ENCODE peak calls at places on chromosomes 13 and 19, in ten cellular contexts. L is left ventricle myocardium inferior; C is CD4-positive, alpha-beta memory T cell; O is right cardiac atrium; T is astrocyte; F is GM12878; B is upper lobe of left lung; Y is heart right ventricle; K is IMR-90; N is GM23248. H is an unnamed sample. For H3K4me1 and H3K27me3, the result is how much of the 10 kb centered on the place peaks cover.

GRCh38 chr19:48506138-48506733 is 5.4 kb downstream of the LMTK3 start:
- DNase-seq in L (no peak), N (peak), Y (no peak), F (no peak), B (no peak), C (peak), O (peak), T (no peak), K (peak), H (peak)

GRCh38 chr13:35992964-35993363 is 138.2 kb downstream of the DCLK1 start:
- DNase-seq in Y (no peak), K (no peak), O (no peak), L (no peak), B (no peak), F (no peak), T (no peak), N (peak), C (no peak), H (no peak)

GRCh38 chr19:46668662-46669061 is 7.7 kb upstream of the DACT3 start:
- DNase-seq in O (no peak), F (no peak), N (no peak), B (no peak), L (no peak), T (no peak), K (no peak), C (no peak), Y (no peak), H (no peak)

GRCh38 chr19:34193876-34194275 is 21.6 kb downstream of the LSM14A start:
- DNase-seq in Y (no peak), L (no peak), N (no peak), B (no peak), F (no peak), K (no peak), T (no peak), O (no peak), C (no peak), H (no peak)

GRCh38 chr19:2254052-2254872 is 2.0 kb downstream of the JSRP1 start:
- DNase-seq in T (no peak), B (no peak), N (peak), K (peak), Y (no peak), F (no peak), L (no peak), C (no peak), O (peak), H (no peak)

GRCh38 chr13:30868806-30869470 is 37.1 kb upstream of the MEDAG start:
- DNase-seq in B (no peak), L (no peak), Y (no peak), C (no peak), F (no peak), N (peak), T (peak), O (no peak), K (peak), H (no peak)

GRCh38 chr19:6260912-6261636 is 18.7 kb downstream of the MLLT1 start:
- DNase-seq in C (no peak), F (no peak), T (no peak), O (peak), Y (no peak), N (peak), K (peak), L (no peak), B (no peak), H (peak)

GRCh38 chr19:439167-439900 is 21.5 kb downstream of the SHC2 start:
- DNase-seq in B (no peak), N (no peak), Y (no peak), K (no peak), F (no peak), L (no peak), C (no peak), O (no peak), T (no peak), H (no peak)

GRCh38 chr19:38250821-38251563 is 5.2 kb downstream of the PPP1R14A start:
- DNase-seq in Y (peak), T (no peak), F (no peak), L (peak), K (no peak), B (peak), O (peak), N (peak), C (no peak), H (peak)

GRCh38 chr19:58170860-58171259 is 12.0 kb upstream of the ZNF274 start:
- DNase-seq in F (no peak), L (no peak), K (peak), N (peak), O (no peak), B (no peak), T (peak), C (no peak), Y (no peak), H (no peak)

DNA sequence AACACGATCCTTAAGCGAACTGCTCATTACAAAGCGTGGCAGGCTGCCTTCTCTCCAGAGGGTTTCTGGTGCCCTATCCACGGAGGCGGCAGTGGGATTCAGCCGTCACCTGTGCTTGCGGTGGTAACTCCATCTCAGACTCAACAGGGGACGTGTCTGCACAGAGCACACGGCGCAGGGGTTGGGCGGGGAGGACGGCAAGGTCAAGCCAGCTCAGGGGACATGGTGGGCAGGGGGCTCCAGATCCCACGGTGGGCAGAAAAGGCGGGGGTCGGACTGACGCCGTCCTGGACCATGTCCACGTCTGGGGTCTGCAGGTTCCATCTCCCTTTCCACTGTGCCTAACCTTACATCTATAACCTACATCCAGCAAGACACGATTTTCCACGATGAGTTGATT is 70.7 kb downstream of the RASA3 start:
- DNase-seq in B (no peak), L (no peak), Y (no peak), T (no peak), F (no peak), O (peak), K (no peak), C (no peak), N (no peak), H (no peak)
- H3K4me1 ChIP-seq in B (half or more), L (half or more), Y (half or more), T (half or more), F (under half), O (under half), K (under half), C (half or more), N (under half), H (under half)

DNA sequence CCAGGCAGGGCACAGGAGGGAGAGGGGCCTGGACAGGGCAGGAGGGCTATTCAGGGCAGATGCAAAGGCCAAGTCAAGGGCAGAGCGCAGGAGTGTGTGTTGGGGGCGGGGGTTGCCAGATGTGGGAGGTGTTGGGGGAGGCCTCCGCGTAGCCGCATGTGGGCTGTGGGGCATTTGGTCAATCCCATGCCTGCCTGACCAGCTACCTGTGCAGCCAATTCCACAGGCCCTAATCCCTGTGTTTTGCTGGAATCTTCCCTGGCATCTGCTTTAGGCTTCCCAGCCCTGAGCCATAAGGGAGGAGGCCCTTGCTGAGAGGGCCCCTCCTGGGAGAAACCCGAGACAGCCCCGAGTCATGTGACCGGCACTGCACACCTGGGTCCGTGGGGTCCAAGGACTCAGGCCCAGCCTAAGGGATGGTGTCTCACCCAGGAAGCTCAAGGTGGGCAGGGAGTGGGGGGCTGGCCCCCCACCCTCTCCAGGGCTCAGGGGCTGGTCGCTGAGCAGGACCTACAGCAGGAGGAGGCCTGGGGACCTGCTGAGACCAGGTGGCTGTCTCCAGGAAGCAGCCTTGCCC is 20.3 kb downstream of the RFX1 start:
- DNase-seq in C (no peak), B (no peak), L (no peak), Y (no peak), N (no peak), O (no peak), F (no peak), K (no peak), T (no peak), H (no peak)
- H3K4me3 ChIP-seq in C (peak), B (peak), L (peak), Y (no peak), N (no peak), O (no peak), F (peak), K (no peak), T (no peak), H (no peak)

GRCh38 chr13:78604782-78605611 is 1.6 kb upstream of the POU4F1 start:
- DNase-seq in C (no peak), L (no peak), B (no peak), T (no peak), F (no peak), O (no peak), K (peak), N (peak), Y (no peak), H (peak)
- H3K27me3 ChIP-seq in C (half or more), L (half or more), B (under half), T (half or more), F (half or more), O (under half), K (half or more), N (half or more), Y (half or more), H (under half)

DNA sequence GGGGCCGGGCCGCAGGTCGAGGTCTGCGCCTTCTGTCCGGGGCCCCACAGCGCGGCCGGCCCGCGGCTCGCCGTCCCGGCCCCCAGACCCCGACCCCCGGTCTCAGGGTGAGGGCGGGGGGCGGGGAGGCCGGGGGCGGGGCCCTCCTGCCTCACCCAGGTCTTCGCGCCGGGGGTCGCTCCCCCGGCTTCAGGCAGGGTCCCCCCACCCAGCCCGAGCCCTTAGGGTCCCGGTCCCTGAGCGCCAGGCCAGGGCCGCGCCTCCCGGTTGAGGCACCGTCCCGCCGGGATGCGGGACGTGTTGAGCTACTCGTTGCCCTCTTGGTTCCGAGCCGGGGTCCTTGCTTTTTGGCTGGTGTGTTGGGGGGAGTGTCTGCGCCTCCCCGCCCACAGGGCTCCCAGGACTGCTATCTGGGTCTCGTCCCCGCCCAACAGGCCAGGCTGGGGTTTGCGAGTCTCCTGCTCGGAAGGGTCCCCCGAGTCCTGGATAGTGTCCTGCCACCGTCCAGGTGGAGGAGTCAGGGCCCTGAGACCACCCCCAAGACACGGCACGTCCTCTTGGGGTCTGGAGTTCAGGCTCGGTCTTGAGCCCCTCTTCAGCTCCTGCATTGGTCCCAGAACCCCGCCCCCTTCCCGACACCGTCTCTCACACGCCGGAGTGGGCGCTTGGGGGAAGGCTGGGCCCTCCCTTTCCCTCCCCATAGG is 452 bp downstream of the PIAS4 start:
- DNase-seq in N (peak), O (peak), L (no peak), T (no peak), C (no peak), B (peak), K (no peak), Y (no peak), F (no peak), H (no peak)
- H3K4me1 ChIP-seq in N (under half), O (under half), L (half or more), T (under half), C (under half), B (under half), K (under half), Y (half or more), F (under half), H (under half)

H was measured in Caco-2.